ENCODE peak calls at places on chromosome 2, in six cellular contexts. E, V, K, S, R and Y are unnamed samples.

GRCh38 chr2:11417946-11418585 is 47.9 kb downstream of the E2F6 start:
- DNase-seq in E (no peak), V (no peak), K (no peak), S (no peak), R (no peak), Y (no peak)

GRCh38 chr2:235278771-235279355 is 215.0 kb upstream of the AGAP1 start:
- DNase-seq in E (no peak), V (no peak), K (no peak), S (no peak), R (no peak), Y (no peak)

GRCh38 chr2:201118957-201119848 is 3.2 kb downstream of the CFLAR start:
- DNase-seq in E (no peak), V (peak), K (peak), S (no peak), R (no peak), Y (no peak)

GRCh38 chr2:205767617-205768016 is 85.3 kb downstream of the NRP2 start:
- DNase-seq in E (no peak), V (no peak), K (no peak), S (no peak), R (no peak), Y (no peak)

GRCh38 chr2:85978883-85979780 is 90.3 kb upstream of the ST3GAL5 start:
- DNase-seq in E (no peak), V (peak), K (no peak), S (no peak), R (no peak), Y (no peak)

GRCh38 chr2:119230630-119231185 is 7.1 kb downstream of the STEAP3 start:
- DNase-seq in E (no peak), V (peak), K (no peak), S (no peak), R (no peak), Y (no peak)

GRCh38 chr2:105641389-105641811 is 103.3 kb upstream of the NCK2 start:
- DNase-seq in E (no peak), V (no peak), K (no peak), S (no peak), R (no peak), Y (no peak)

GRCh38 chr2:191811807-191812602 is 34.9 kb downstream of the CAVIN2 start:
- DNase-seq in E (no peak), V (peak), K (peak), S (no peak), R (no peak), Y (no peak)

GRCh38 chr2:199707584-199708185 is 143.3 kb downstream of the FTCDNL1 start:
- DNase-seq in E (no peak), V (no peak), K (no peak), S (no peak), R (no peak), Y (no peak)

GRCh38 chr2:45799679-45800381 is 148.4 kb downstream of the PRKCE start:
- DNase-seq in E (no peak), V (no peak), K (no peak), S (no peak), R (no peak), Y (no peak)

GRCh38 chr2:232976666-232977437 is 36.2 kb downstream of the NGEF start:
- DNase-seq in E (peak), V (no peak), K (no peak), S (no peak), R (no peak), Y (no peak)

GRCh38 chr2:55712477-55713060 is 18.9 kb upstream of the PNPT1 start:
- DNase-seq in E (no peak), V (no peak), K (no peak), S (no peak), R (no peak), Y (no peak)

GRCh38 chr2:143415571-143415970 is 286.4 kb downstream of the ARHGAP15 start:
- DNase-seq in E (no peak), V (no peak), K (no peak), S (no peak), R (no peak), Y (no peak)

GRCh38 chr2:150046211-150046610 is 441.3 kb downstream of the RND3 start:
- DNase-seq in E (no peak), V (peak), K (no peak), S (no peak), R (no peak), Y (no peak)

GRCh38 chr2:70978388-70979357 is at the start of gene ANKRD53:
- DNase-seq in E (peak), V (no peak), K (no peak), S (no peak), R (no peak), Y (no peak)

GRCh38 chr2:67923696-67924095 is 139.1 kb downstream of the C1D start:
- DNase-seq in E (no peak), V (peak), K (no peak), S (no peak), R (no peak), Y (no peak)

GRCh38 chr2:186714611-186715010 is 20.8 kb downstream of the FAM171B start:
- DNase-seq in E (no peak), V (no peak), K (no peak), S (no peak), R (no peak), Y (no peak)

GRCh38 chr2:176325732-176326131 is 56.5 kb downstream of the MTX2 start:
- DNase-seq in E (no peak), V (no peak), K (no peak), S (peak), R (no peak), Y (no peak)

GRCh38 chr2:164388511-164388910 is 232.8 kb downstream of the GRB14 start:
- DNase-seq in E (no peak), V (peak), K (no peak), S (peak), R (no peak), Y (peak)

GRCh38 chr2:182047544-182047943 is 61.9 kb downstream of the PPP1R1C start:
- DNase-seq in E (no peak), V (peak), K (no peak), S (no peak), R (no peak), Y (no peak)

GRCh38 chr2:129329574-129329973 is 649.9 kb upstream of the RAB6C start:
- DNase-seq in E (no peak), V (no peak), K (no peak), S (no peak), R (no peak), Y (no peak)

GRCh38 chr2:15120578-15120977 is 440.6 kb downstream of the NBAS start:
- DNase-seq in E (no peak), V (no peak), K (no peak), S (no peak), R (no peak), Y (no peak)

GRCh38 chr2:241109210-241110088 is 7.4 kb upstream of the MTERF4 start:
- DNase-seq in E (peak), V (no peak), K (no peak), S (no peak), R (no peak), Y (no peak)

GRCh38 chr2:40105593-40105992 is 326.5 kb upstream of the THUMPD2 start:
- DNase-seq in E (no peak), V (peak), K (no peak), S (no peak), R (no peak), Y (no peak)

GRCh38 chr2:184938221-184938985 is 340.1 kb downstream of the ZNF804A start:
- DNase-seq in E (no peak), V (no peak), K (no peak), S (no peak), R (no peak), Y (no peak)

GRCh38 chr2:85213404-85213803 is 80.2 kb downstream of the TCF7L1 start:
- DNase-seq in E (no peak), V (no peak), K (no peak), S (no peak), R (no peak), Y (no peak)

GRCh38 chr2:220504890-220505564 is 877.6 kb downstream of the SLC4A3 start:
- DNase-seq in E (no peak), V (peak), K (no peak), S (no peak), R (no peak), Y (no peak)

GRCh38 chr2:151774506-151774905 is 40.2 kb upstream of the NEB start:
- DNase-seq in E (no peak), V (peak), K (no peak), S (no peak), R (no peak), Y (no peak)

GRCh38 chr2:173109253-173110188 is 33.9 kb downstream of the MAP3K20 start:
- DNase-seq in E (no peak), V (peak), K (no peak), S (no peak), R (no peak), Y (no peak)

GRCh38 chr2:58449286-58450010 is 208.3 kb upstream of the FANCL start:
- DNase-seq in E (no peak), V (no peak), K (no peak), S (no peak), R (no peak), Y (no peak)

GRCh38 chr2:9440058-9440727 is 16.7 kb downstream of the CPSF3 start:
- DNase-seq in E (no peak), V (peak), K (no peak), S (no peak), R (no peak), Y (no peak)

GRCh38 chr2:39696072-39696471 is 30.4 kb downstream of the TMEM178A start:
- DNase-seq in E (no peak), V (peak), K (no peak), S (no peak), R (no peak), Y (no peak)

GRCh38 chr2:104432972-104433371 is 420.9 kb upstream of the POU3F3 start:
- DNase-seq in E (no peak), V (no peak), K (no peak), S (no peak), R (no peak), Y (no peak)

GRCh38 chr2:240419321-240419720 is 16.1 kb upstream of the GPC1 start:
- DNase-seq in E (peak), V (no peak), K (no peak), S (no peak), R (no peak), Y (no peak)